ENCODE peak calls at places on chromosomes 3 and 15, in five cellular contexts. X is NCI-H460, H is left lobe of liver, C is adrenal gland, V is mucosa of descending colon. R is an unnamed sample.

GRCh38 chr3:53168175-53168923 is 7.3 kb downstream of the PRKCD start:
- DNase-seq in X (no peak), H (no peak), C (peak; percentile 32), V (no peak), R (no peak)

GRCh38 chr3:145857956-145858355 is 303.0 kb downstream of the PLOD2 start:
- DNase-seq in X (no peak), H (no peak), C (no peak), V (no peak), R (no peak)

GRCh38 chr3:184343200-184343876 is 5.9 kb downstream of the FAM131A start:
- DNase-seq in X (no peak), H (no peak), C (no peak), V (no peak), R (no peak)

GRCh38 chr3:61938878-61939549 is 377.6 kb downstream of the PTPRG start:
- DNase-seq in X (no peak), H (no peak), C (no peak), V (no peak), R (no peak)

GRCh38 chr3:165169368-165169767 is 26.8 kb downstream of the SLITRK3 start:
- DNase-seq in X (no peak), H (no peak), C (no peak), V (no peak), R (no peak)

GRCh38 chr15:79418693-79419279 is 13.3 kb upstream of the MINAR1 start:
- DNase-seq in X (no peak), H (no peak), C (no peak), V (no peak), R (peak; percentile 24)

GRCh38 chr3:59451041-59451763 is 401.4 kb upstream of the CFAP20DC start:
- DNase-seq in X (no peak), H (no peak), C (no peak), V (no peak), R (peak; percentile 51)

GRCh38 chr15:27045796-27046195 is 74.8 kb downstream of the GABRG3 start:
- DNase-seq in X (no peak), H (no peak), C (no peak), V (no peak), R (no peak)

GRCh38 chr3:30418443-30418842 is 188.0 kb upstream of the TGFBR2 start:
- DNase-seq in X (no peak), H (no peak), C (no peak), V (no peak), R (no peak)

GRCh38 chr3:23720885-23721284 is 84.9 kb upstream of the UBE2E1 start:
- DNase-seq in X (no peak), H (no peak), C (no peak), V (no peak), R (no peak)

R was measured in thyroid gland.